ENCODE peak calls at places on chromosomes 13 and 19, in seven cellular contexts. N is ovary, U is OCI-LY7, X is cardiac fibroblast, R is colonic mucosa, C is fibroblast of mammary gland, Q is dorsolateral prefrontal cortex. A is an unnamed sample.

GRCh38 chr13:98471895-98472294 is 105.0 kb downstream of the STK24 start:
- DNase-seq in C (no peak), R (no peak), U (no peak), Q (no peak), N (no peak), X (no peak), A (peak)

GRCh38 chr13:20609145-20609544 is 42.2 kb downstream of the IFT88 start:
- DNase-seq in X (peak), R (no peak), Q (no peak), N (no peak), U (no peak), C (peak), A (no peak)

GRCh38 chr13:113665582-113666323 is 1.3 kb upstream of the GRK1 start:
- DNase-seq in Q (no peak), U (no peak), R (no peak), N (no peak), C (no peak), X (no peak), A (no peak)

GRCh38 chr13:77544765-77545316 is 9.3 kb downstream of the SCEL start:
- DNase-seq in N (no peak), X (no peak), R (no peak), C (no peak), Q (no peak), U (no peak), A (no peak)

GRCh38 chr13:40061466-40062450 is 406.3 kb downstream of the COG6 start:
- DNase-seq in Q (no peak), N (no peak), R (no peak), C (peak), X (peak), U (no peak), A (no peak)

GRCh38 chr13:73870970-73871935 is 263.0 kb downstream of the KLF12 start:
- DNase-seq in U (no peak), Q (no peak), C (peak), R (no peak), N (peak), X (peak), A (peak)

GRCh38 chr19:52734893-52735661 is at the start of gene ZNF611:
- DNase-seq in N (peak), U (peak), Q (peak), C (peak), R (peak), X (peak), A (peak)

GRCh38 chr13:110644892-110645521 is 29.7 kb downstream of the NAXD start:
- DNase-seq in R (peak), C (peak), N (no peak), U (peak), Q (peak), X (peak), A (peak)

GRCh38 chr13:87094646-87095045 is 576.5 kb upstream of the SLITRK5 start:
- DNase-seq in N (no peak), Q (no peak), X (peak), U (no peak), C (peak), R (no peak), A (no peak)

GRCh38 chr13:33744589-33745369 is 73.2 kb upstream of the RFC3 start:
- DNase-seq in R (no peak), C (no peak), N (no peak), X (peak), U (peak), Q (no peak), A (no peak)

GRCh38 chr13:45162194-45162593 is 38.7 kb downstream of the KCTD4 start:
- DNase-seq in X (peak), U (no peak), N (no peak), C (peak), R (no peak), Q (no peak), A (no peak)

GRCh38 chr19:10226021-10226375 is 5.1 kb downstream of the S1PR2 start:
- DNase-seq in X (no peak), Q (no peak), U (no peak), N (no peak), R (no peak), C (no peak), A (peak)

DNA sequence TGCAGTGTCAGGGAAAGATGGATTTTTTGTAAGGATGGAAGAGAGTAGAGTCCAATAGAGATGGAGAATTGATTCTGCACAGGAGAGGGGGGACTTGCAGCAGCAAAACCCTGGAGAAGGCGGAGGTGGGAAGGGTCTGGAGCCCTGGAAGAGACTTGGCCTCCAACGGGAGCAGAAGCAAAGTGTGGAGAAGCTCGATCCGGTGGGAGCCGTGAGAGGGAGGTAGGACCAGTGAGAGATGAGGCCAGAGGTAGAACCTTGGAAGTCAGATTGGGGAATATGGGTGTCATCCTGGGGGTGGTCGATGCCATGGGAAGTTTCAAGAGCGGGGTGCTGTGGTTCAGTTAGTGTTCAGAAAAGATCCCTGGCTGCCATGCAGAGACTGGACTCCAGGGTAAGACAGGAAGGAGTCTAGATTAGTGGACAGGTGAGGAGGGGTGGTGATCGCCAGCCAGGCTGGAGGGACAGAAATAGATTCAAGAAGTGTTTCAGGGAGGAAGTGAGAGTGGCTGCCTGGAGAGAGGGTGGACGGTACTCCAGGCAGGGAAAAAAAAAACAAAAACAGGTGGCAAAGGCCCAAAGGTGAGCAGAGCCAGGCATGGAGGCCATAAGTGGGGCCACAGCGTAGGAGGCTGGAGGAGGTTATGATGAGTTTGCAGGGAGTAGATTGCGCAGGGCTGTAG is 2.6 kb downstream of the PPP5C start:
- DNase-seq in X (no peak), R (no peak), C (no peak), U (peak), Q (no peak), N (no peak), A (no peak)
- H3K4me3 ChIP-seq in X (no peak), R (no peak), C (no peak), U (peak), Q (peak), N (no peak), A (no peak)

GRCh38 chr19:6769006-6769637 is 1.9 kb upstream of the SH2D3A start:
- DNase-seq in C (peak), N (no peak), Q (no peak), U (peak), X (peak), R (no peak), A (no peak)
- TF ChIP-seq CTCF in C (peak), N (no peak), Q (no peak), U (peak), X (peak), R (peak), A (peak)

DNA sequence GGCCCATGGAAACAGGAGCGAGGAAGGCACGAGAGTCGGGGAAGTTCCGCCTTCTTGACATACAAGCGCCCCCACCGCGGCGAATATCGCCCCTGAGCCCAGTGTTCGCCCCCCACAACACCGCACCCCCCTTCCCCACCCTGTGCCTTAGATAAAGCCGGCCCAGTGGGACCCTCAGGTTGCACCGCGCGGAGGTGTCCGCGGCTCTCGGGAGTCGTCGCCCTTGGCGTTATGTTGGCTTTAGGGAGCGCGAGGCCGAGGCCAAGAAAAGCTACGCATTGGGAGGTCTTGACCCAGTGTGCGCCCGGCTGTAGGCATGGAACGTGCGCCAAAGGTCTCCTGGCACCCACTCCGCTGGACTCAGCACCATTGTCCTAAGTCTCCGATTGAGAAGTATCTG is 603 bp upstream of the ZNF132 start:
- DNase-seq in R (no peak), Q (peak), X (no peak), C (no peak), N (no peak), U (no peak), A (no peak)
- H3K4me3 ChIP-seq in R (peak), Q (peak), X (peak), C (peak), N (peak), U (no peak), A (peak)

GRCh38 chr19:15475611-15476010 is 3.7 kb downstream of the PGLYRP2 start:
- DNase-seq in X (no peak), R (no peak), N (no peak), Q (no peak), C (no peak), U (no peak), A (no peak)

GRCh38 chr19:15476334-15476733 is 3.0 kb downstream of the PGLYRP2 start:
- DNase-seq in R (no peak), N (no peak), X (no peak), U (no peak), C (no peak), Q (no peak), A (no peak)

GRCh38 chr19:15475169-15475568 is 4.1 kb downstream of the PGLYRP2 start:
- DNase-seq in N (no peak), U (no peak), Q (no peak), C (no peak), X (no peak), R (no peak), A (no peak)

DNA sequence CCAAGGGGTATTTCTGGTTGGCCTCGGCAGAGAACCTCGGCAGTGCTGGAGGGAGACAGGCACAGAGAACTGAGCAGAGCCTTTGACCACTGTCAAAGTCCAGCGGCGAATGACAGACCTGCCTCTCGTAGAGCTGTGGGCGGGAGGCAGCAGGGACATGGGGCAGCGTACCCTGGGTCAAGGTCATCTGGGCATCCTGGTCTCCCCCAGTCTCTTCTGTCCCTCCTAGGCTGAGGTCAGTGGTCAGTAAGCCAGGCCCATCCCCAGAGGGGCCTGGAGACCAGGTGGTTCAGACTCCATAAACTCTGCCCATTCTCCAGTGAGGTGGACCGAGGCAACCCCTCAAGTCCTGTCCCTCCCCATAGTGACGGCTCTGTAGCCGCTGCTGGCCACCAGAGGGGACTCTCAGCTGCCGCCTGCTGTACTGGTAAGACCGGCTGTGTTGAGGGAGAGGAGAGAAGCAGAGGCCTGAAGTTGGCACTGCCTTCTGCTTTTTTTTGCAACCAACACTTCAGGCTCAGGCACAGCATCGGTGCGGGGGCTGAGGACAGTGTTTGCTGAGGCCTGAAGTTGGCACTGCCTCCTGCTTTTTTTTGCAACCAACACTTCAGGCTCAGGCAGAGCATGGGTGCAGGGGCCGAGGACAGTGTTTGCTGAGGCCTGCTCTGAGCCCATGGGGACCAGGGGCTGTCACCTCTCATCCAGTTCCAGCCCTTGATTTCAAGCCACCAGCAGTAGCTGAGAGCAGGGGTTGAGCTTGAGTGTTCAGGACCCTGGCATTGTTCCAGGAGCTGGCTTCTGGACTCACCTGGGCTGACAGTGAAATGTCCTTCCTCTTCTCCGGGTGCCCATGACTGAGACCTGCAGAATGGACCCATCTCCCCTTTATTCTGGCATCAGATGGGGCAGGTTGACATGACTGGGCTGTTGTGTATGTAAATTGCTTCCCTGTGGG is at the start of gene PGLYRP2:
- DNase-seq in R (no peak), U (no peak), X (peak), Q (peak), N (no peak), C (no peak), A (no peak)
- TF ChIP-seq CTCF in R (no peak), U (no peak), X (no peak), Q (peak), N (no peak), C (no peak), A (peak)

GRCh38 chr13:90867336-90867683 is 480.2 kb upstream of the MIR17HG start:
- DNase-seq in R (peak), X (peak), Q (peak), C (peak), U (peak), N (peak), A (peak)
- H3K4me3 ChIP-seq in R (no peak), X (no peak), Q (no peak), C (no peak), U (no peak), N (no peak), A (no peak)

GRCh38 chr19:37466798-37467607 is at the start of gene ZNF569:
- DNase-seq in X (peak), R (peak), Q (peak), N (peak), C (peak), U (peak), A (peak)
- TF ChIP-seq CTCF in X (no peak), R (no peak), Q (peak), N (no peak), C (no peak), U (no peak), A (no peak)

GRCh38 chr19:18571564-18572344 is at the start of gene UBA52:
- DNase-seq in R (peak), Q (peak), X (peak), U (peak), N (peak), C (peak), A (peak)
- H3K4me3 ChIP-seq in R (peak), Q (peak), X (peak), U (peak), N (peak), C (peak), A (peak)